ENCODE peak calls at places on chromosomes 7 and 10, in seven cellular contexts. Z is T47D; L is CD4-positive, alpha-beta T cell; T is HCT116; M is HEK293T; V is EL; Y is DND-41. I is an unnamed sample.

GRCh38 chr7:36283171-36283570 is 106.5 kb upstream of the ANLN start:
- DNase-seq in Z (no peak), L (no peak), T (no peak), M (no peak), V (no peak), Y (peak), I (no peak)

GRCh38 chr7:158606111-158606510 is 18.5 kb upstream of the PTPRN2 start:
- DNase-seq in Z (no peak), L (no peak), T (no peak), M (no peak), V (no peak), Y (no peak), I (no peak)

GRCh38 chr7:85522070-85522469 is 335.2 kb upstream of the SEMA3D start:
- DNase-seq in Z (no peak), L (no peak), T (no peak), M (no peak), V (no peak), Y (no peak), I (no peak)

GRCh38 chr10:124550305-124551034 is 88.8 kb downstream of the LHPP start:
- DNase-seq in Z (no peak), L (no peak), T (no peak), M (no peak), V (no peak), Y (no peak), I (no peak)

GRCh38 chr10:96619803-96620773 is 33.3 kb upstream of the TM9SF3 start:
- DNase-seq in Z (no peak), L (no peak), T (no peak), M (no peak), V (peak), Y (no peak), I (no peak)

GRCh38 chr7:7738177-7738576 is 19.8 kb upstream of the RPA3 start:
- DNase-seq in Z (no peak), L (no peak), T (no peak), M (no peak), V (no peak), Y (no peak), I (no peak)

GRCh38 chr10:124671486-124672075 is 72.6 kb downstream of the FAM53B start:
- DNase-seq in Z (no peak), L (no peak), T (peak), M (peak), V (no peak), Y (no peak), I (no peak)

GRCh38 chr7:106848851-106849442 is 16.1 kb upstream of the PIK3CG start:
- DNase-seq in Z (no peak), L (no peak), T (no peak), M (no peak), V (peak), Y (no peak), I (no peak)

GRCh38 chr10:119395287-119396007 is 147.1 kb downstream of the RGS10 start:
- DNase-seq in Z (no peak), L (no peak), T (no peak), M (no peak), V (peak), Y (no peak), I (no peak)

GRCh38 chr10:35040761-35041501 is 49.2 kb downstream of the CUL2 start:
- DNase-seq in Z (no peak), L (no peak), T (peak), M (peak), V (peak), Y (no peak), I (peak)

GRCh38 chr10:44981172-44982113 is 2.8 kb upstream of the DEPP1 start:
- DNase-seq in Z (peak), L (no peak), T (peak), M (no peak), V (peak), Y (no peak), I (no peak)

GRCh38 chr7:112500619-112501018 is 19.8 kb downstream of the LSMEM1 start:
- DNase-seq in Z (peak), L (no peak), T (no peak), M (no peak), V (no peak), Y (no peak), I (no peak)

GRCh38 chr7:11343818-11344413 is 370.2 kb downstream of the PHF14 start:
- DNase-seq in Z (peak), L (no peak), T (peak), M (peak), V (peak), Y (no peak), I (peak)

GRCh38 chr7:101108330-101108857 is 18.5 kb upstream of the SERPINE1 start:
- DNase-seq in Z (no peak), L (no peak), T (no peak), M (no peak), V (no peak), Y (no peak), I (no peak)

GRCh38 chr7:88141025-88141424 is 78.8 kb downstream of the SRI start:
- DNase-seq in Z (peak), L (no peak), T (no peak), M (no peak), V (no peak), Y (no peak), I (no peak)

GRCh38 chr7:101121996-101122932 is 4.6 kb upstream of the SERPINE1 start:
- DNase-seq in Z (peak), L (no peak), T (peak), M (no peak), V (peak), Y (no peak), I (no peak)

GRCh38 chr7:105707381-105707780 is 126.1 kb upstream of the EFCAB10 start:
- DNase-seq in Z (no peak), L (no peak), T (no peak), M (no peak), V (peak), Y (no peak), I (no peak)

GRCh38 chr7:148772297-148773089 is 73.8 kb downstream of the CUL1 start:
- DNase-seq in Z (no peak), L (peak), T (peak), M (no peak), V (peak), Y (no peak), I (no peak)

GRCh38 chr10:25557136-25557535 is 376.9 kb upstream of the MYO3A start:
- DNase-seq in Z (no peak), L (no peak), T (no peak), M (no peak), V (no peak), Y (no peak), I (no peak)

GRCh38 chr10:131311661-131312260 is at the start of gene TCERG1L:
- DNase-seq in Z (no peak), L (no peak), T (no peak), M (no peak), V (no peak), Y (no peak), I (no peak)

GRCh38 chr7:91519241-91520200 is 255.3 kb downstream of the FZD1 start:
- DNase-seq in Z (no peak), L (no peak), T (no peak), M (no peak), V (peak), Y (no peak), I (no peak)